ENCODE peak calls at places on chromosomes 12 and 14, in six cellular contexts. M is NCI-H1092; I is activated T-cell treated with anti-CD3 and anti-CD28 coated beads, Interleukin-2, amount 50 U/mL, for 48 hours; N is psoas muscle; X is ureter; F is RCC 7860. V is an unnamed sample.

GRCh38 chr14:106843951-106844483 is 1317.6 kb downstream of the TMEM121 start:
- DNase-seq in M (no peak), I (peak; percentile 46), N (no peak), X (peak; percentile 77), F (peak; percentile 12), V (peak; percentile 23)

GRCh38 chr14:23727566-23728335 is 91.6 kb downstream of the DHRS2 start:
- DNase-seq in M (no peak), I (no peak), N (no peak), X (no peak), F (peak; percentile 25), V (peak; percentile 20)

GRCh38 chr14:69605761-69606160 is 5.6 kb upstream of the SUSD6 start:
- DNase-seq in M (no peak), I (no peak), N (no peak), X (no peak), F (no peak), V (no peak)

GRCh38 chr14:101478096-101478495 is 83.2 kb upstream of the DIO3 start:
- DNase-seq in M (no peak), I (no peak), N (no peak), X (peak; percentile 26), F (no peak), V (no peak)

GRCh38 chr12:51871126-51871525 is 16.8 kb upstream of the ANKRD33 start:
- DNase-seq in M (no peak), I (no peak), N (peak; percentile 60), X (no peak), F (no peak), V (no peak)

GRCh38 chr14:90383731-90384542 is 12.9 kb upstream of the CALM1 start:
- DNase-seq in M (peak; percentile 73), I (peak; percentile 75), N (peak; percentile 81), X (peak; percentile 65), F (no peak), V (peak; percentile 30)

GRCh38 chr14:78709795-78710569 is 539.8 kb downstream of the NRXN3 start:
- DNase-seq in M (no peak), I (no peak), N (no peak), X (no peak), F (no peak), V (no peak)

GRCh38 chr12:63853978-63854377 is 9.5 kb downstream of the SRGAP1 start:
- DNase-seq in M (no peak), I (no peak), N (no peak), X (no peak), F (no peak), V (no peak)

GRCh38 chr14:64906022-64906421 is 8.2 kb upstream of the CHURC1 start:
- DNase-seq in M (no peak), I (no peak), N (no peak), X (no peak), F (no peak), V (no peak)

GRCh38 chr14:88352299-88353097 is 29.4 kb upstream of the KCNK10 start:
- DNase-seq in M (peak; percentile 21), I (no peak), N (no peak), X (no peak), F (no peak), V (no peak)

GRCh38 chr12:113466770-113467153 is 4.9 kb downstream of the LHX5 start:
- DNase-seq in M (no peak), I (peak; percentile 28), N (no peak), X (no peak), F (no peak), V (no peak)

GRCh38 chr14:36315159-36315853 is 5.1 kb downstream of the MBIP start:
- DNase-seq in M (no peak), I (peak; percentile 28), N (no peak), X (no peak), F (no peak), V (no peak)

GRCh38 chr12:70354777-70355176 is 11.3 kb upstream of the KCNMB4 start:
- DNase-seq in M (no peak), I (no peak), N (no peak), X (no peak), F (no peak), V (no peak)

GRCh38 chr14:93533864-93534263 is 103.1 kb downstream of the UNC79 start:
- DNase-seq in M (no peak), I (no peak), N (no peak), X (no peak), F (no peak), V (peak; percentile 40)

GRCh38 chr12:82665142-82665923 is 21.4 kb upstream of the TMTC2 start:
- DNase-seq in M (no peak), I (no peak), N (no peak), X (no peak), F (no peak), V (no peak)

GRCh38 chr14:93936245-93936644 is 9.1 kb downstream of the FAM181A start:
- DNase-seq in M (no peak), I (no peak), N (no peak), X (no peak), F (peak; percentile 8), V (peak; percentile 38)

GRCh38 chr12:77940011-77940423 is 109.3 kb downstream of the NAV3 start:
- DNase-seq in M (no peak), I (no peak), N (no peak), X (no peak), F (peak; percentile 93), V (no peak)

GRCh38 chr12:84697141-84697540 is 215.5 kb downstream of the SLC6A15 start:
- DNase-seq in M (no peak), I (no peak), N (no peak), X (no peak), F (no peak), V (no peak)

GRCh38 chr12:65741662-65742480 is 82.4 kb upstream of the HMGA2 start:
- DNase-seq in M (no peak), I (peak; percentile 26), N (no peak), X (no peak), F (no peak), V (peak; percentile 15)

GRCh38 chr12:11539156-11539555 is 110.3 kb upstream of the ETV6 start:
- DNase-seq in M (no peak), I (no peak), N (no peak), X (no peak), F (no peak), V (no peak)

GRCh38 chr12:9098115-9098452 is 17.6 kb downstream of the A2M start:
- DNase-seq in M (no peak), I (no peak), N (no peak), X (no peak), F (no peak), V (no peak)

V was measured in germinal center.